ENCODE peak calls at places on chromosomes 2 and 18, in seven cellular contexts. One of them, this sample, is unnamed.

GRCh38 chr2:105297211-105297610 is 32.3 kb downstream of the TGFBRAP1 start:
- DNase-seq in mesothelial cell of epicardium: no peak
- DNase-seq in K562: no peak
- DNase-seq in neural crest cell: no peak
- DNase-seq in fibroblast of pulmonary artery: no peak
- DNase-seq in HCT116: no peak
- DNase-seq in fibroblast of mammary gland: no peak
- DNase-seq in this sample: no peak

GRCh38 chr2:237603718-237604362 is 13.3 kb upstream of the RAB17 start:
- DNase-seq in fibroblast of pulmonary artery: peak
- DNase-seq in K562: no peak
- DNase-seq in neural crest cell: no peak
- DNase-seq in mesothelial cell of epicardium: no peak
- DNase-seq in fibroblast of mammary gland: peak
- DNase-seq in HCT116: no peak
- DNase-seq in this sample: no peak

GRCh38 chr2:234261736-234262135 is 211.2 kb downstream of the SPP2 start:
- DNase-seq in fibroblast of mammary gland: no peak
- DNase-seq in K562: no peak
- DNase-seq in neural crest cell: no peak
- DNase-seq in mesothelial cell of epicardium: no peak
- DNase-seq in fibroblast of pulmonary artery: no peak
- DNase-seq in HCT116: no peak
- DNase-seq in this sample: no peak

GRCh38 chr2:193847140-193847539 is 1652.4 kb upstream of the TMEFF2 start:
- DNase-seq in neural crest cell: no peak
- DNase-seq in K562: no peak
- DNase-seq in mesothelial cell of epicardium: no peak
- DNase-seq in fibroblast of mammary gland: peak
- DNase-seq in HCT116: no peak
- DNase-seq in fibroblast of pulmonary artery: peak
- DNase-seq in this sample: no peak

GRCh38 chr18:53991202-53991601 is 233.3 kb downstream of the MBD2 start:
- DNase-seq in mesothelial cell of epicardium: no peak
- DNase-seq in K562: no peak
- DNase-seq in neural crest cell: no peak
- DNase-seq in HCT116: peak
- DNase-seq in fibroblast of pulmonary artery: peak
- DNase-seq in fibroblast of mammary gland: peak
- DNase-seq in this sample: no peak

GRCh38 chr18:44852818-44853217 is 172.1 kb downstream of the SETBP1 start:
- DNase-seq in fibroblast of mammary gland: no peak
- DNase-seq in neural crest cell: no peak
- DNase-seq in mesothelial cell of epicardium: no peak
- DNase-seq in fibroblast of pulmonary artery: no peak
- DNase-seq in HCT116: no peak
- DNase-seq in K562: no peak
- DNase-seq in this sample: no peak

GRCh38 chr2:241280291-241280690 is 35.2 kb downstream of the HDLBP start:
- DNase-seq in fibroblast of pulmonary artery: no peak
- DNase-seq in HCT116: no peak
- DNase-seq in fibroblast of mammary gland: no peak
- DNase-seq in neural crest cell: no peak
- DNase-seq in mesothelial cell of epicardium: no peak
- DNase-seq in K562: no peak
- DNase-seq in this sample: no peak

GRCh38 chr2:26724004-26724750 is 31.7 kb downstream of the KCNK3 start:
- DNase-seq in HCT116: peak
- DNase-seq in fibroblast of pulmonary artery: peak
- DNase-seq in K562: peak
- DNase-seq in fibroblast of mammary gland: peak
- DNase-seq in neural crest cell: no peak
- DNase-seq in mesothelial cell of epicardium: no peak
- DNase-seq in this sample: no peak

GRCh38 chr2:207473203-207473865 is 56.4 kb upstream of the CREB1 start:
- DNase-seq in mesothelial cell of epicardium: no peak
- DNase-seq in fibroblast of mammary gland: peak
- DNase-seq in neural crest cell: peak
- DNase-seq in fibroblast of pulmonary artery: peak
- DNase-seq in K562: no peak
- DNase-seq in HCT116: peak
- DNase-seq in this sample: peak
- TF ChIP-seq CTCF in mesothelial cell of epicardium: no peak
- TF ChIP-seq CTCF in fibroblast of mammary gland: peak
- TF ChIP-seq CTCF in neural crest cell: peak
- TF ChIP-seq CTCF in fibroblast of pulmonary artery: peak
- TF ChIP-seq CTCF in K562: peak
- TF ChIP-seq CTCF in HCT116: peak
- TF ChIP-seq CTCF in this sample: peak

DNA sequence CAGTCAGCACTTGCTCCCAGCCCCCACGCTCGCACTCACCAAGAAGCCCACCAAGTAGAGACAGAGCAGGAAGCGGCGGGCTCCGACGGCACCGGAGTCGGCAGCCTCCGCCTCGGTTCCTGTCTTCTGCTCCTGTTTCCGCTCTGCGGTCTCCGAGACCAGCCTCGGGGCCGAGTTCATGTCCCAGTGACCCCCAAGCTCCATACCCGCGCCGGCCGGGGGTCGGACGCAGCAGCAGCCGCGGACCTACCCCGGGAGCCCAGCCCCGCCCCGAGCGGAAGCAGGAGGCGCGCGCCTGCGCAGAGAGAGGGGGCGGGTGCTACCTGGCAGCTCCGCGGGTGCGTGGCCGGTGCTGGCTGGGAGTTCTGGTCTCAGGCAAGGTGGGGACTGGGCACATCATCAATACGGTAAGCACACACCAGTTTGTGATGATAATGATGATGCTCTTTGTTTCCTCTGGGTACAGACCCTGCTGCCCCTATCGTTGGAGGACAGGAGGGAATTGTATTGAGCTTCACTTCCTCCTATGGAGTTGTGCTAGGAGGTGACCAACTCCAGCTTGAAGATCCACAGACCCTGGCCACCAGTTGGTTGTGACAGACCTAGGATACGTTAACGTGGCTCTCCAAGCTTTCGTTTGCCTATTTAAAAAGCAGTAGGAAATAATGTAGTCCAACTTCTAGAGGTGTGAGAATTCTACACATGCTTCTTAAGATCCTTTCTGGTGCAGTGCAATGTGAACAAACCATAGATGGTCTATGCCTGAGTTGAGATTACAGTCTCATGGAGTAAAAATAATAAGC is 25.0 kb upstream of the TMEM182 start:
- DNase-seq in K562: peak
- DNase-seq in fibroblast of pulmonary artery: peak
- DNase-seq in fibroblast of mammary gland: peak
- DNase-seq in HCT116: peak
- DNase-seq in neural crest cell: peak
- DNase-seq in mesothelial cell of epicardium: peak
- DNase-seq in this sample: peak
- TF ChIP-seq CTCF in K562: no peak
- TF ChIP-seq CTCF in fibroblast of pulmonary artery: peak
- TF ChIP-seq CTCF in fibroblast of mammary gland: peak
- TF ChIP-seq CTCF in HCT116: no peak
- TF ChIP-seq CTCF in neural crest cell: peak
- TF ChIP-seq CTCF in mesothelial cell of epicardium: no peak
- TF ChIP-seq CTCF in this sample: no peak

DNA sequence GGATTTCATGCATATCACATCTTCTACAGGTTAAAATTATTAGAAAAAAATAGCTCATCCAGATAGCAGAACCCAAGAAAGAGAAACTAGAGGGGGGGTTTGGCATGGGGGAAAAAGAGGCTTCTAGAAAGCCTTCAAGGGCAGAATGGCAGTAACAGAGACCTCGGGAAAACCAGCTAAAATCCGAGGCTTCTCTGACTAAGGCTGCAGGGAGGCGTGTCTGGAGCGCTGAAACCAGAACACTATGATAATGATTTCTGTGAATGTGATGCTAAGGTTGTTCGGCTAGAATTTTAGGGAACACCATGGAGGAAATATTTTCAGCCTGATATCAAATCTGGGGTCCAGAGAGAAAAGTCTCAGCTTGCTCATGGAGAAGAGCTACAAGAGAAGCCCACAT is 73.0 kb downstream of the ATP8B1 start:
- DNase-seq in K562: no peak
- DNase-seq in fibroblast of pulmonary artery: no peak
- DNase-seq in neural crest cell: no peak
- DNase-seq in HCT116: no peak
- DNase-seq in mesothelial cell of epicardium: no peak
- DNase-seq in fibroblast of mammary gland: no peak
- DNase-seq in this sample: no peak
- TF ChIP-seq CTCF in K562: no peak
- TF ChIP-seq CTCF in fibroblast of pulmonary artery: no peak
- TF ChIP-seq CTCF in neural crest cell: no peak
- TF ChIP-seq CTCF in HCT116: no peak
- TF ChIP-seq CTCF in mesothelial cell of epicardium: no peak
- TF ChIP-seq CTCF in fibroblast of mammary gland: no peak
- TF ChIP-seq CTCF in this sample: no peak

GRCh38 chr2:212892193-212892592 is 259.2 kb downstream of the IKZF2 start:
- DNase-seq in fibroblast of pulmonary artery: peak
- DNase-seq in fibroblast of mammary gland: peak
- DNase-seq in neural crest cell: no peak
- DNase-seq in K562: no peak
- DNase-seq in mesothelial cell of epicardium: no peak
- DNase-seq in HCT116: peak
- DNase-seq in this sample: no peak
- TF ChIP-seq CTCF in fibroblast of pulmonary artery: peak
- TF ChIP-seq CTCF in fibroblast of mammary gland: peak
- TF ChIP-seq CTCF in neural crest cell: peak
- TF ChIP-seq CTCF in K562: no peak
- TF ChIP-seq CTCF in mesothelial cell of epicardium: no peak
- TF ChIP-seq CTCF in HCT116: peak
- TF ChIP-seq CTCF in this sample: peak

GRCh38 chr18:23825978-23826405 is 136.7 kb downstream of the LAMA3 start:
- DNase-seq in mesothelial cell of epicardium: no peak
- DNase-seq in fibroblast of mammary gland: peak
- DNase-seq in K562: no peak
- DNase-seq in fibroblast of pulmonary artery: peak
- DNase-seq in neural crest cell: no peak
- DNase-seq in HCT116: no peak
- DNase-seq in this sample: no peak

GRCh38 chr18:23824704-23825103 is 135.5 kb downstream of the LAMA3 start:
- DNase-seq in neural crest cell: no peak
- DNase-seq in fibroblast of pulmonary artery: peak
- DNase-seq in K562: no peak
- DNase-seq in mesothelial cell of epicardium: no peak
- DNase-seq in fibroblast of mammary gland: peak
- DNase-seq in HCT116: no peak
- DNase-seq in this sample: no peak

GRCh38 chr18:23822590-23823385 is 133.5 kb downstream of the LAMA3 start:
- DNase-seq in K562: no peak
- DNase-seq in fibroblast of pulmonary artery: peak
- DNase-seq in HCT116: no peak
- DNase-seq in fibroblast of mammary gland: peak
- DNase-seq in neural crest cell: no peak
- DNase-seq in mesothelial cell of epicardium: no peak
- DNase-seq in this sample: no peak

GRCh38 chr18:23825496-23825895 is 136.2 kb downstream of the LAMA3 start:
- DNase-seq in HCT116: no peak
- DNase-seq in K562: no peak
- DNase-seq in neural crest cell: no peak
- DNase-seq in fibroblast of pulmonary artery: peak
- DNase-seq in fibroblast of mammary gland: peak
- DNase-seq in mesothelial cell of epicardium: no peak
- DNase-seq in this sample: no peak

GRCh38 chr18:23824235-23824634 is 135.0 kb downstream of the LAMA3 start:
- DNase-seq in fibroblast of mammary gland: peak
- DNase-seq in neural crest cell: no peak
- DNase-seq in HCT116: no peak
- DNase-seq in fibroblast of pulmonary artery: peak
- DNase-seq in K562: no peak
- DNase-seq in mesothelial cell of epicardium: no peak
- DNase-seq in this sample: no peak
- TF ChIP-seq CTCF in fibroblast of mammary gland: no peak
- TF ChIP-seq CTCF in neural crest cell: no peak
- TF ChIP-seq CTCF in HCT116: peak
- TF ChIP-seq CTCF in fibroblast of pulmonary artery: no peak
- TF ChIP-seq CTCF in K562: no peak
- TF ChIP-seq CTCF in mesothelial cell of epicardium: no peak
- TF ChIP-seq CTCF in this sample: peak

DNA sequence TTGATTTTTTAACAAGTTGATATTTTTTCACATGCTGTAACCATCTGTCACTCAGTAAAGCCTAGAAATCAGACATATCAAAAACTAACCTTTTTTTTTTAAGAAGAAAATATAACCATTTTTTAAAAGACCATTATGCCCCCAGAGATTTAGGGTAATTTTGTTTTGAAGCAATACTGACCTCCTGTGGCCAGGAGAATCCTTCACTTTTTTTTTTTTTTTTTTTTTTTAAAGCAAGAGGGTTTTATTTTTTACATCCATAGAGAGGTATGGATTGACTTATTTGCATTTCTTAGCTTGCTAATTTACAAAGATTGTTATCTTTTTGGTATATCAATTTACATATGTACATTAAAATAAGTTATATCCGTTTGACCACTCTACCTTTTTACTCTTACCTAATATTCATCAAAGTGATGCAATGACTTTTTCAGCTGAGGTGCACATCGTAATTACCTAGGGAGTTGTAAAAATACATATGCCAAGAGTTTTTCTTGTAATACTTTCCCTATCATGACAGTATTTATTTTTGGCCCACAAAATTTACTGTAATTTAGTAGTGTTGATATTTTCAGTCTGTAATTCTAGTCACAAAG is 161.9 kb downstream of the SOCS6 start:
- DNase-seq in fibroblast of mammary gland: peak
- DNase-seq in neural crest cell: no peak
- DNase-seq in mesothelial cell of epicardium: no peak
- DNase-seq in HCT116: peak
- DNase-seq in K562: no peak
- DNase-seq in fibroblast of pulmonary artery: peak
- DNase-seq in this sample: no peak
- TF ChIP-seq CTCF in fibroblast of mammary gland: peak
- TF ChIP-seq CTCF in neural crest cell: peak
- TF ChIP-seq CTCF in mesothelial cell of epicardium: peak
- TF ChIP-seq CTCF in HCT116: peak
- TF ChIP-seq CTCF in K562: peak
- TF ChIP-seq CTCF in fibroblast of pulmonary artery: peak
- TF ChIP-seq CTCF in this sample: peak

DNA sequence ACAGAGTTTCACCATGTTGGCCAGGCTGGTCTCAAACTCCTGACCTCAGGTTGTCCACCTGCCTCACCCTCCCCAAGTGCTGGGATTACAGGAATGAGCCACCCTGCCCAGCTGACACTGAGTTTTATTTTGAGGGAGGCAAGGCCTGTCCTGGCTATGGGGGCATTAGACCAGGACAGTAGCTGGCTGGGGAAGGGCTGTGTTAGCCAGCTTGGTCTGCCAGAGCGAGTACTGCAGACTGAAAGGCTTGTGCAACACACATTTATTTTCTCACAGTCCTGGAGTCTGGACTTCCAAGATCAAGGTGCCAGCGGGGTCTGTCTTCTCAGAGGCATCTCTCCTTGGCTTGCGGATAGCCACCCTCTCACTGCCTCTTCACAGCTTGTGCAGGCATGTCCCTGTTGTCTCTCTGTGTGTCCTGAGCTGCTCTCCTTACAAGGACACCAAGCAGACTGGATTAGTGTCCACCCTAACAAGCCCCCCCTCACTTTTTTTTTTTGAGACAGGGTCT is 59.4 kb upstream of the HAAO start:
- DNase-seq in fibroblast of pulmonary artery: no peak
- DNase-seq in HCT116: no peak
- DNase-seq in neural crest cell: no peak
- DNase-seq in fibroblast of mammary gland: no peak
- DNase-seq in K562: no peak
- DNase-seq in mesothelial cell of epicardium: no peak
- DNase-seq in this sample: no peak
- TF ChIP-seq CTCF in fibroblast of pulmonary artery: no peak
- TF ChIP-seq CTCF in HCT116: no peak
- TF ChIP-seq CTCF in neural crest cell: no peak
- TF ChIP-seq CTCF in fibroblast of mammary gland: no peak
- TF ChIP-seq CTCF in K562: no peak
- TF ChIP-seq CTCF in mesothelial cell of epicardium: no peak
- TF ChIP-seq CTCF in this sample: no peak